ENCODE peak calls at places on chromosomes 13 and 19, in six cellular contexts. J is cardiac muscle cell, E is hepatocyte, O is K562, F is IMR-90, X is GM23338. M is an unnamed sample. For H3K4me1, the result is how much of the 10 kb centered on the place peaks cover.

GRCh38 chr13:38804061-38804460 is 117.2 kb downstream of the FREM2 start:
- DNase-seq in O (no peak), E (no peak), J (no peak), X (no peak), F (no peak), M (no peak)

GRCh38 chr13:112719016-112719415 is 29.2 kb downstream of the ATP11A start:
- DNase-seq in X (no peak), F (peak), J (no peak), O (no peak), E (no peak), M (no peak)

GRCh38 chr13:40127925-40128324 is 472.5 kb downstream of the COG6 start:
- DNase-seq in F (no peak), O (no peak), E (no peak), J (no peak), X (no peak), M (no peak)

GRCh38 chr19:56080669-56081401 is 40.3 kb downstream of the ZNF787 start:
- DNase-seq in F (peak), E (peak), O (peak), X (peak), J (peak), M (peak)

GRCh38 chr19:40585677-40586422 is 9.2 kb downstream of the SHKBP1 start:
- DNase-seq in F (peak), O (no peak), X (no peak), E (no peak), J (peak), M (no peak)

GRCh38 chr19:55117063-55117635 is 288 bp downstream of the PPP1R12C start:
- DNase-seq in E (no peak), F (no peak), O (no peak), J (no peak), X (no peak), M (no peak)

GRCh38 chr19:30649934-30650614 is 277.9 kb downstream of the ZNF536 start:
- DNase-seq in F (peak), X (peak), E (peak), J (peak), O (peak), M (no peak)

GRCh38 chr13:25018729-25019115 is 77.2 kb upstream of the PABPC3 start:
- DNase-seq in X (peak), O (no peak), F (no peak), J (no peak), E (no peak), M (no peak)

DNA sequence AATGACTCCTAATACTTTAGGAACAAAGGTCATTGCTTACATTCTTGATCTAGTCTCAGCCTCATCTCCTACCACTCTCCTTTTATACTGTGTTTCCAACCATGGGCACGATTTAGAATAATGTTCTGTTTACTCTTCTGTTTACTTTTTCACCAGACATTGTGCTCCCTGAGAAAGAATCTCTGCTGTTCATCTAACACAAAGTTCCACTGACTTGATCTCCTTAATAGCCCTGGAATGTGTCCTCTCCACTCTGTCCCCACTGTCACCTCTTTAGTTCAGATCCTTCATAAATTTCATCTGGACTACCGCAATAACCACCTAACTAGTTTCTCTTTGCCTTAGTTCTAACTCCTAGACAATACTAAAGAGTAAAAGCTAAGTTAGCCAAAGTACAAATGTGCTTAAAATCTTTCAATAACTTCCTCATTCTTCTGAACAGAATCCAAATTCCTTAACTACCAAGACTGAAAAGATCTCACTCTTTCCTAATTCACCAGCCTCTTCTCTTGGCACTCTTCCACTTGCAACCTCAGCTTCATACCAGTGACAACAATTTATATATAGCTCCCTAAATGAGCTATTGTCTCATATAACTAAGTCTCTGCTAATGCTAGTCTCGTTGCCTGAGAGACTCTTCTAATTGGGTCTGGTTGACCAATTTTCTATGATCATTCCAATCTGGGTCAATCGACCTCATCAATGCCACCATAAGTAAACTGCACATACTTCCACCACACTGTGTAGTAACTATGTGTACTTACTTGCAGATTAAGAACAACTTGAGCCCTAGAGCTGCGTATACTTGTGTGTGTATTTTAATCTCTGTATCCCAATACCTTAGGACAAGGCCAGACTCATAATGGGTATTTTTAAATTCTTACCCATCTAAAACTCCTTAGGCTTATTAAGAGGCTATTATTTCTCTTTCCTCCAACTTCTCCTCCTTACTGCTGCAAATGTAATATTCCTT is 179.9 kb downstream of the VWA8 start:
- DNase-seq in E (no peak), O (no peak), X (no peak), F (peak), J (peak), M (no peak)
- H3K4me1 ChIP-seq in E (under half), O (under half), X (under half), F (under half), J (half or more), M (under half)

DNA sequence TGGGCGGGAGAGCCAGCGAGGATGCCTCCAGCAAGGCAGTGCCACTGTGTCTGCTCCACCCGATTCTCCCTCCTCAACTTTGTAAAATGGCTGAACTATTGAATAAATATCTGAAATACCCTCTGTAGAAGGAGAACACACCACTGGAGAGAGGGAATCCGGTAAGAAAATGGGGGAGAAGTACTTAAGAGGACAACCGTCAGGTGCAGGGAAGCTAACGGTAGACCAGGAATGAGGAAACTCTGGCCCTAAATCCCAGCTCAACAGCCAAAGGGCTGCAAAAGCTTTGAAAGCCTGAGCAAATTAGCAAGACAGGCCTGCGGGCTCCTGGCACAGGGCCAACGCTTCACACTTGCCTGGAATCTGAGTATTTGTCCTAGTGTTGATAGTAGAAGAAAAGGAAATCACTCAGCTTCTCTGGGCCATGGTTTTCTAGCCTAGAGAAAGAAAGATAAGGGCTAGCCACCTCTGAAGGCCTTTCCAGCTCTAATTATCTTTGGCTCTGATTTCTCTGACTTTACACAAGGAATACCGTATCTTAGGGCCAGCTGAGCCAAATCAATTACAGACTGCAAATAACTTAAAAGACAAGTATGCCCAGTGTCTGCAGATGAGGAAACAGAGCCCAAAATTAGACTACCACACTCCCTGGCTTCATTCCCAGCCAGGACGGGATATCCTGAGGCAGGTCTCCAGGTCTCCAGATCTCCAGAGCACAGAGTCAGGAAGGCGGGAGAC is 69.7 kb downstream of the STK24 start:
- DNase-seq in J (peak), E (peak), O (no peak), F (no peak), X (peak), M (peak)
- H3K4me1 ChIP-seq in J (half or more), E (under half), O (half or more), F (under half), X (under half), M (under half)

GRCh38 chr13:102679449-102680132 is 15.3 kb downstream of the METTL21C start:
- DNase-seq in F (no peak), E (peak), X (no peak), J (no peak), O (no peak), M (no peak)
- H3K4me1 ChIP-seq in F (under half), E (under half), X (under half), J (under half), O (under half), M (under half)

GRCh38 chr19:13043285-13043684 is 48.0 kb downstream of the NFIX start:
- DNase-seq in E (no peak), J (no peak), F (no peak), O (no peak), X (no peak), M (no peak)
- H3K4me1 ChIP-seq in E (under half), J (under half), F (under half), O (under half), X (under half), M (under half)

DNA sequence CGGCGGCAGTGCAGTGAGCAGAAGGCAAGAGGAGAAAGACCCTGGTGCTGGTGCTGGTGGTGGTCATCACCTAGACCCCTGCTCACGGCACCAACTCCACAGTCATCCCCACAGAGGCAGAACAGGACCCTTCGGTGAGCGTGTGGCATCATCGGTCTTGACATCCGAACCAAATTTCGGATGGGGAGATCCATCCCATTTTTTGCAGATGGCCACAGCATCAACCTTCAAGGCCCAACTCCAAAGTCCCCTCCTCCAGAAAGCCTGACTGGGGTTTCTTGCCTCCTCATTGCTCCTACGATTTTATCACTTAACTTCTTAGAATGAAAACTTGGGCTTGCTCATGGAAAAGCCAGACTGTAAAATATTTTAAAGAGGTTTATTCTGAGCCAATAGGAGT is 8.7 kb upstream of the KLK12 start:
- DNase-seq in O (no peak), E (no peak), F (no peak), X (peak), J (no peak), M (no peak)
- H3K4me1 ChIP-seq in O (under half), E (under half), F (under half), X (under half), J (under half), M (under half)

GRCh38 chr19:38682195-38682867 is 34.9 kb downstream of the ACTN4 start:
- DNase-seq in O (no peak), E (no peak), F (no peak), X (no peak), J (no peak), M (no peak)
- H3K4me1 ChIP-seq in O (half or more), E (half or more), F (half or more), X (half or more), J (under half), M (under half)

DNA sequence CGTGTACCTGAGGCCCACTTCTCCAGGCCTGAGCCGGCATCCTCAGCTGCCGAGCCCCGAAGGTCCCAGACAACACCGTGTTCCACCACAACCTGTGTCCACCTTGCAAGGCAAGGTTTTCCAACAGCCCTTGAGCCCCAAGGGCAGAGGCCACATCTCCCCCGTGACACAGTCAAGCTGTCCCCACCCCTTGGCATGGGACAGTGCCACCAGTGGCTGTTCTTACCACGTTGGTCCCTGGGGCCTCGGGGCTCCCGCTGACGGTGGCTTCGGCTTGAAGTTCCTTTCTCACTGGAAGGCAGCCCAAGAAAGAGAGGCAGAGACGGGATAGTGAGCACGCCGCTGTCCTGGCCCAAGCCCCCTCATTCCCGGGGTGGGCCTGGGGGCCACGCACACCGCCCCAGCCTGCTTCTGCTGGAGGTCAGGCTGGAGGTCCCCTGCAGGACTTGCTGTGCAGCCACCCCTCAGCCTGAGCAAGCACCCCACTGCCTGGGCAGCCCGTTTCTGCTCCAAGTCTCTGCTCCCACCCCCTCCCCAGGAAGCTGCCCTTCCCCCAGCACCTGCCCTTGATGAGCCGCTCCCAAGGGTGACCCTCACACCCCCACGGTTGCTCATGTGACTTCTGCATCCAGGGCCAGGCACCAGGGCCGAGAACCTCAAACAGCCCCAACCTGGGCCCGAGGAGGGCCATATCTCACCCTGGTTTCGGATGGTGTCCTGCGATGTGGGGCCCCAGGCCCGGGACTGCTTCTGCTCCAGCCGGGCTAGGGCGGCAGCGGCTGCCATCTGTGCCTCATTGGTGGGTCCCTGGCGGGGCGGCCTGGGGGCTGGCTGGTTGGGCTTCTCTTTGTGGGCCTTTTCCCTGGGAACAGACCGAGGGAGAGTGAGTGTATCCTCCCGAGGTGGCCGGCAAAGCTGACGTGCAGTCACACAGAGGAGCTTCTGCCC is 4.1 kb downstream of the UBXN6 start:
- DNase-seq in X (no peak), F (no peak), E (no peak), O (peak), J (no peak), M (no peak)
- H3K4me1 ChIP-seq in X (under half), F (under half), E (under half), O (under half), J (under half), M (under half)

M was measured in prostate gland.